ENCODE peak calls at places on chromosomes 12 and 14, in six cellular contexts. D is CD4-positive, alpha-beta memory T cell; V is SK-N-MC; T is GM23338; O is AG04450; H is right cardiac atrium. Q is an unnamed sample.

GRCh38 chr14:97077253-97077653 is 280.1 kb downstream of the VRK1 start:
- DNase-seq in O (no peak), D (peak; percentile 26), H (peak; percentile 38), T (no peak), V (no peak), Q (peak; percentile 88)

GRCh38 chr12:123384318-123384993 is 524 bp downstream of the KMT5A start:
- DNase-seq in O (no peak), D (no peak), V (no peak), T (peak; percentile 34), H (peak; percentile 33), Q (no peak)

GRCh38 chr12:7207866-7208612 is 18.6 kb downstream of the PEX5 start:
- DNase-seq in H (no peak), V (no peak), T (no peak), O (no peak), D (no peak), Q (no peak)

GRCh38 chr12:88272456-88272855 is 130.3 kb downstream of the TMTC3 start:
- DNase-seq in V (no peak), O (no peak), T (no peak), D (no peak), H (no peak), Q (no peak)

GRCh38 chr12:109517619-109518018 is 40.2 kb downstream of the UBE3B start:
- DNase-seq in V (no peak), H (no peak), T (no peak), D (no peak), O (no peak), Q (no peak)

GRCh38 chr14:50726372-50727107 is 58.4 kb upstream of the SAV1 start:
- DNase-seq in D (peak; percentile 53), T (no peak), O (peak; percentile 55), H (no peak), V (no peak), Q (no peak)

GRCh38 chr14:100832311-100832960 is 6.5 kb downstream of the MEG3 start:
- DNase-seq in T (peak; percentile 31), D (no peak), V (no peak), O (no peak), H (no peak), Q (peak; percentile 31)

GRCh38 chr14:56098021-56098420 is 20.2 kb upstream of the PELI2 start:
- DNase-seq in H (no peak), D (no peak), O (no peak), V (no peak), T (no peak), Q (no peak)

GRCh38 chr12:19263666-19264065 is 134.1 kb downstream of the PLEKHA5 start:
- DNase-seq in D (no peak), V (no peak), O (no peak), H (no peak), T (peak; percentile 68), Q (no peak)

GRCh38 chr14:73760598-73761586 is 46.7 kb upstream of the PNMA1 start:
- DNase-seq in D (no peak), O (no peak), H (no peak), T (no peak), V (no peak), Q (no peak)

GRCh38 chr14:94536836-94537235 is 24.4 kb upstream of the SERPINA4 start:
- DNase-seq in O (no peak), T (peak; percentile 47), V (no peak), D (no peak), H (no peak), Q (no peak)

GRCh38 chr14:78153069-78153351 is 17.2 kb upstream of the NRXN3 start:
- DNase-seq in T (no peak), V (no peak), H (no peak), D (no peak), O (no peak), Q (no peak)

GRCh38 chr12:1421091-1421902 is 173.1 kb downstream of the FBXL14 start:
- DNase-seq in T (no peak), V (no peak), O (no peak), D (no peak), H (no peak), Q (no peak)

GRCh38 chr14:69687963-69688649 is 76.7 kb downstream of the SUSD6 start:
- DNase-seq in H (no peak), T (no peak), V (no peak), O (no peak), D (no peak), Q (no peak)

GRCh38 chr12:32051511-32052299 is 54.9 kb upstream of the BICD1 start:
- DNase-seq in V (no peak), O (peak; percentile 60), T (no peak), H (no peak), D (no peak), Q (no peak)

GRCh38 chr12:103930787-103931536 is 752 bp downstream of the HSP90B1 start:
- DNase-seq in H (peak; percentile 49), V (no peak), T (peak; percentile 37), O (no peak), D (peak; percentile 20), Q (peak; percentile 59)

GRCh38 chr14:31241450-31242114 is 34.0 kb upstream of the HECTD1 start:
- DNase-seq in D (no peak), H (peak; percentile 23), T (no peak), O (no peak), V (no peak), Q (no peak)

GRCh38 chr14:36020120-36021029 is 156.1 kb downstream of the PTCSC3 start:
- DNase-seq in O (no peak), H (no peak), V (no peak), D (no peak), T (no peak), Q (no peak)

GRCh38 chr14:68379510-68380303 is 413.2 kb downstream of the ZFP36L1 start:
- DNase-seq in H (no peak), O (no peak), V (no peak), D (peak; percentile 32), T (no peak), Q (no peak)

GRCh38 chr14:63770187-63770807 is 42.4 kb upstream of the SGPP1 start:
- DNase-seq in D (peak; percentile 60), O (peak; percentile 16), H (no peak), V (peak; percentile 20), T (peak; percentile 67), Q (no peak)

GRCh38 chr12:111842556-111843396 is 748 bp downstream of the MAPKAPK5 start:
- DNase-seq in O (no peak), T (peak; percentile 32), D (no peak), H (no peak), V (no peak), Q (no peak)

GRCh38 chr14:38291681-38292459 is 36.0 kb upstream of the CLEC14A start:
- DNase-seq in V (no peak), H (no peak), O (no peak), T (no peak), D (no peak), Q (no peak)

GRCh38 chr14:79708991-79709390 is 502.3 kb downstream of the DIO2 start:
- DNase-seq in V (no peak), O (no peak), T (no peak), D (no peak), H (no peak), Q (no peak)

GRCh38 chr12:120388711-120389431 is 19.9 kb upstream of the MSI1 start:
- DNase-seq in O (no peak), V (no peak), H (no peak), T (peak; percentile 96), D (no peak), Q (no peak)
- H3K27ac ChIP-seq in O (no peak overlapping the region), V (no peak overlapping the region), H (no peak overlapping the region), T (peak overlapping the region; percentile 95), D (no peak overlapping the region), Q (no peak overlapping the region)

DNA sequence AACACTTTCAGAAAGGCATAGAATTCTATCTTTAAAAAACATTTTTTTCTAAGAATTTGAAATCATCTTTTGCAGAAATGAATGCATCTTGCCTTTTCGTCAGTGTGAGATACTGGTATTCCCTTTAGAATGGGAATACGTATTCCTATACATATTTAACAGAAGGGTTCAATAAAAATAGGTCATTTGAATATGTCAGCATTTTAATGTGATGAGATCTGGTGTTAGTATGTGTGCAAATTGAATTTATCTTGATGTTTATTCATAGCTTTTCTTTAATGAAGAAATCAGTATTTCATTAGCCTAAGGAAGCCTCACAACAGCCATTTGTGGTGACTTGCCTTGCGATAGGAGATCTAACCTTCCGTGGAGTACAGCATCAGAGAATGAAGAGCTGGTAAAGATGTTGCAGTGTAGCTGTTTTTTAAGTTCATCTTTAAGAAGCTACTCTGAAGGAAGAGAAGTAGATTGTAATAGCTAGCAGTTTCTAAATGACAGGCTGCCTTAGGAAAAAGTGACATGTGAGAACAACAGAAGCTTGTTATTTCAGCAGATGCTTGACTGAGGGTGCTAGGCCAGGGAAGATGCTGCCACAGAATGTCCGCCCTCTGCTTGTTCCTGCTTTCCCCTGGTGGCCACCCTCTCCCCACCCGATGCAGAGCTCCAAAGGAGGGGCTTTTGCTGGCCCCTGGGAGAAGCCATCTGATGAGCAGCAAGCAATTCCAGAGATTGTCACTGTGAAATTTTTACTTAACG is 44.4 kb downstream of the WDR20 start:
- DNase-seq in V (no peak), D (no peak), H (no peak), O (no peak), T (no peak), Q (no peak)
- H3K27ac ChIP-seq in V (peak overlapping the region; percentile 26), D (no peak overlapping the region), H (no peak overlapping the region), O (no peak overlapping the region), T (peak overlapping the region; percentile 7), Q (no peak overlapping the region)

GRCh38 chr12:85673921-85674420 is 162.2 kb downstream of the RASSF9 start:
- DNase-seq in D (no peak), T (no peak), O (no peak), V (no peak), H (no peak), Q (no peak)
- H3K27ac ChIP-seq in D (no peak overlapping the region), T (no peak overlapping the region), O (no peak overlapping the region), V (no peak overlapping the region), H (no peak overlapping the region), Q (no peak overlapping the region)

GRCh38 chr12:43858991-43859390 is 23.1 kb downstream of the TMEM117 start:
- DNase-seq in O (no peak), H (no peak), V (no peak), T (peak; percentile 53), D (no peak), Q (no peak)

GRCh38 chr12:43861847-43862150 is 25.9 kb downstream of the TMEM117 start:
- DNase-seq in V (no peak), O (no peak), H (no peak), D (no peak), T (no peak), Q (no peak)

GRCh38 chr12:43856932-43857331 is 21.1 kb downstream of the TMEM117 start:
- DNase-seq in H (no peak), O (no peak), V (no peak), D (no peak), T (no peak), Q (no peak)

GRCh38 chr12:43861015-43861846 is 25.4 kb downstream of the TMEM117 start:
- DNase-seq in H (no peak), O (no peak), T (no peak), V (no peak), D (no peak), Q (no peak)

GRCh38 chr12:43858096-43858495 is 22.2 kb downstream of the TMEM117 start:
- DNase-seq in H (no peak), V (no peak), D (no peak), O (no peak), T (no peak), Q (no peak)
- H3K27ac ChIP-seq in H (no peak overlapping the region), V (no peak overlapping the region), D (no peak overlapping the region), O (no peak overlapping the region), T (no peak overlapping the region), Q (no peak overlapping the region)